ENCODE peak calls at places on chromosomes 5 and 9, in ten cellular contexts. One of them, this sample, is unnamed.

GRCh38 chr9:74887041-74887980 is at the start of gene TRPM6:
- DNase-seq in uterus: peak; percentile 63
- DNase-seq in adrenal gland: peak; percentile 77
- DNase-seq in suprapubic skin: peak; percentile 88
- DNase-seq in Peyer's patch: peak; percentile 19
- DNase-seq in HCT116: peak; percentile 42
- DNase-seq in ovary: peak; percentile 75
- DNase-seq in tibial nerve: peak; percentile 64
- DNase-seq in body of pancreas: peak; percentile 77
- DNase-seq in heart left ventricle: peak; percentile 77
- DNase-seq in this sample: peak; percentile 88

GRCh38 chr5:122775713-122776084 is 819 bp downstream of the SNX2 start:
- DNase-seq in body of pancreas: no peak
- DNase-seq in adrenal gland: no peak
- DNase-seq in HCT116: no peak
- DNase-seq in suprapubic skin: no peak
- DNase-seq in Peyer's patch: no peak
- DNase-seq in ovary: no peak
- DNase-seq in uterus: no peak
- DNase-seq in tibial nerve: no peak
- DNase-seq in heart left ventricle: no peak
- DNase-seq in this sample: no peak

GRCh38 chr9:107734231-107735014 is 244.9 kb upstream of the KLF4 start:
- DNase-seq in HCT116: no peak
- DNase-seq in body of pancreas: no peak
- DNase-seq in adrenal gland: peak; percentile 72
- DNase-seq in Peyer's patch: no peak
- DNase-seq in uterus: peak; percentile 53
- DNase-seq in heart left ventricle: peak; percentile 20
- DNase-seq in tibial nerve: no peak
- DNase-seq in suprapubic skin: no peak
- DNase-seq in ovary: peak; percentile 77
- DNase-seq in this sample: no peak

GRCh38 chr5:176473335-176474006 is 25.3 kb downstream of the FAF2 start:
- DNase-seq in adrenal gland: no peak
- DNase-seq in heart left ventricle: no peak
- DNase-seq in tibial nerve: no peak
- DNase-seq in uterus: no peak
- DNase-seq in body of pancreas: no peak
- DNase-seq in ovary: no peak
- DNase-seq in Peyer's patch: no peak
- DNase-seq in suprapubic skin: no peak
- DNase-seq in HCT116: no peak
- DNase-seq in this sample: no peak

GRCh38 chr9:79776581-79776980 is 204.8 kb downstream of the TLE4 start:
- DNase-seq in ovary: no peak
- DNase-seq in adrenal gland: no peak
- DNase-seq in uterus: no peak
- DNase-seq in heart left ventricle: no peak
- DNase-seq in Peyer's patch: no peak
- DNase-seq in body of pancreas: no peak
- DNase-seq in tibial nerve: no peak
- DNase-seq in suprapubic skin: no peak
- DNase-seq in HCT116: no peak
- DNase-seq in this sample: no peak

GRCh38 chr9:75909776-75910175 is 19.3 kb downstream of the PCSK5 start:
- DNase-seq in heart left ventricle: no peak
- DNase-seq in adrenal gland: peak; percentile 79
- DNase-seq in tibial nerve: no peak
- DNase-seq in HCT116: peak; percentile 21
- DNase-seq in ovary: no peak
- DNase-seq in uterus: no peak
- DNase-seq in body of pancreas: no peak
- DNase-seq in Peyer's patch: no peak
- DNase-seq in suprapubic skin: no peak
- DNase-seq in this sample: no peak

GRCh38 chr5:132455614-132456115 is 34.9 kb downstream of the IRF1 start:
- DNase-seq in heart left ventricle: no peak
- DNase-seq in Peyer's patch: no peak
- DNase-seq in adrenal gland: no peak
- DNase-seq in ovary: no peak
- DNase-seq in uterus: no peak
- DNase-seq in body of pancreas: no peak
- DNase-seq in tibial nerve: no peak
- DNase-seq in suprapubic skin: no peak
- DNase-seq in HCT116: no peak
- DNase-seq in this sample: no peak

GRCh38 chr9:70485273-70485858 is 70.9 kb upstream of the KLF9 start:
- DNase-seq in heart left ventricle: no peak
- DNase-seq in Peyer's patch: no peak
- DNase-seq in uterus: peak; percentile 50
- DNase-seq in tibial nerve: no peak
- DNase-seq in adrenal gland: peak; percentile 68
- DNase-seq in body of pancreas: no peak
- DNase-seq in HCT116: no peak
- DNase-seq in suprapubic skin: no peak
- DNase-seq in ovary: peak; percentile 51
- DNase-seq in this sample: no peak

GRCh38 chr5:59829922-59830321 is 63.6 kb downstream of the PDE4D start:
- DNase-seq in uterus: no peak
- DNase-seq in body of pancreas: no peak
- DNase-seq in heart left ventricle: no peak
- DNase-seq in ovary: no peak
- DNase-seq in adrenal gland: no peak
- DNase-seq in tibial nerve: no peak
- DNase-seq in suprapubic skin: no peak
- DNase-seq in HCT116: no peak
- DNase-seq in Peyer's patch: no peak
- DNase-seq in this sample: no peak

GRCh38 chr9:99601506-99601905 is 220.2 kb upstream of the NR4A3 start:
- DNase-seq in Peyer's patch: no peak
- DNase-seq in uterus: no peak
- DNase-seq in body of pancreas: no peak
- DNase-seq in heart left ventricle: no peak
- DNase-seq in ovary: no peak
- DNase-seq in HCT116: no peak
- DNase-seq in suprapubic skin: no peak
- DNase-seq in tibial nerve: no peak
- DNase-seq in adrenal gland: peak; percentile 43
- DNase-seq in this sample: no peak

GRCh38 chr5:145077028-145077427 is 758.1 kb downstream of the PRELID2 start:
- DNase-seq in suprapubic skin: no peak
- DNase-seq in ovary: no peak
- DNase-seq in tibial nerve: no peak
- DNase-seq in Peyer's patch: no peak
- DNase-seq in HCT116: no peak
- DNase-seq in heart left ventricle: no peak
- DNase-seq in uterus: no peak
- DNase-seq in body of pancreas: no peak
- DNase-seq in adrenal gland: no peak
- DNase-seq in this sample: no peak

GRCh38 chr5:54171645-54172384 is 138.6 kb downstream of the ARL15 start:
- DNase-seq in tibial nerve: no peak
- DNase-seq in body of pancreas: peak; percentile 52
- DNase-seq in heart left ventricle: no peak
- DNase-seq in adrenal gland: no peak
- DNase-seq in ovary: no peak
- DNase-seq in suprapubic skin: no peak
- DNase-seq in HCT116: no peak
- DNase-seq in uterus: no peak
- DNase-seq in Peyer's patch: no peak
- DNase-seq in this sample: no peak

DNA sequence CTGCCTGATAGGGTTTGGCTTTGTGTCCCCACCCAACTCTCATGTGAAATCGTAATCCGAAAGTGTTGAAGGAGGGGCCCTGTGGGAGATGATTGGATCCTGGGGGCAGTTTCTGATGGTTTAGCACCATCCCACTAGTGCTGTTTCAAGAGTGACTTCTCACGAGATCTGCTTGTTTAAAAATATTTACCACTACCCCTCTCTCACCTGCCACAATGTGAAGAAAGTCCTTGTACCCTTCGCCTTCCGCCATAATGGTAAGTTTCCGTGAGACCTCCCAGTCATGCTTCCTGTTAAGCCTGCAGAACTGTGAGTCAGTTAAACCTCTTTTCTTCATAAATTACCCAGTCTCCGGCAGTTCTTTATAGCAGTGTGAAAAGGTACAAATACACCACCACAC is 2.7 kb upstream of the RFX3 start:
- DNase-seq in ovary: no peak
- DNase-seq in suprapubic skin: no peak
- DNase-seq in HCT116: no peak
- DNase-seq in tibial nerve: no peak
- DNase-seq in adrenal gland: no peak
- DNase-seq in heart left ventricle: no peak
- DNase-seq in Peyer's patch: peak; percentile 26
- DNase-seq in body of pancreas: no peak
- DNase-seq in uterus: no peak
- DNase-seq in this sample: no peak
- TF ChIP-seq POLR2A in ovary: no peak
- TF ChIP-seq POLR2A in suprapubic skin: no peak
- TF ChIP-seq POLR2A in HCT116: no peak
- TF ChIP-seq POLR2A in tibial nerve: no peak
- TF ChIP-seq POLR2A in adrenal gland: no peak
- TF ChIP-seq POLR2A in heart left ventricle: no peak
- TF ChIP-seq POLR2A in Peyer's patch: no peak
- TF ChIP-seq POLR2A in body of pancreas: no peak
- TF ChIP-seq POLR2A in uterus: no peak
- TF ChIP-seq POLR2A in this sample: no peak

GRCh38 chr5:50967388-50968039 is 301.1 kb downstream of the PARP8 start:
- DNase-seq in Peyer's patch: no peak
- DNase-seq in uterus: no peak
- DNase-seq in tibial nerve: no peak
- DNase-seq in suprapubic skin: no peak
- DNase-seq in HCT116: no peak
- DNase-seq in heart left ventricle: no peak
- DNase-seq in adrenal gland: no peak
- DNase-seq in ovary: no peak
- DNase-seq in body of pancreas: no peak
- DNase-seq in this sample: no peak

GRCh38 chr5:50968296-50969206 is 302.1 kb downstream of the PARP8 start:
- DNase-seq in tibial nerve: no peak
- DNase-seq in body of pancreas: no peak
- DNase-seq in Peyer's patch: no peak
- DNase-seq in adrenal gland: no peak
- DNase-seq in heart left ventricle: no peak
- DNase-seq in uterus: no peak
- DNase-seq in suprapubic skin: no peak
- DNase-seq in ovary: no peak
- DNase-seq in HCT116: no peak
- DNase-seq in this sample: no peak

GRCh38 chr5:50966986-50967385 is 300.5 kb downstream of the PARP8 start:
- DNase-seq in Peyer's patch: no peak
- DNase-seq in suprapubic skin: no peak
- DNase-seq in body of pancreas: no peak
- DNase-seq in ovary: no peak
- DNase-seq in uterus: no peak
- DNase-seq in tibial nerve: no peak
- DNase-seq in adrenal gland: no peak
- DNase-seq in HCT116: no peak
- DNase-seq in heart left ventricle: no peak
- DNase-seq in this sample: no peak

GRCh38 chr5:50965621-50966362 is 299.4 kb downstream of the PARP8 start:
- DNase-seq in Peyer's patch: no peak
- DNase-seq in adrenal gland: no peak
- DNase-seq in body of pancreas: no peak
- DNase-seq in tibial nerve: no peak
- DNase-seq in uterus: no peak
- DNase-seq in ovary: no peak
- DNase-seq in heart left ventricle: no peak
- DNase-seq in HCT116: no peak
- DNase-seq in suprapubic skin: no peak
- DNase-seq in this sample: no peak

GRCh38 chr5:50969207-50970145 is 303.0 kb downstream of the PARP8 start:
- DNase-seq in body of pancreas: no peak
- DNase-seq in uterus: no peak
- DNase-seq in heart left ventricle: no peak
- DNase-seq in suprapubic skin: no peak
- DNase-seq in ovary: no peak
- DNase-seq in adrenal gland: no peak
- DNase-seq in HCT116: no peak
- DNase-seq in tibial nerve: no peak
- DNase-seq in Peyer's patch: no peak
- DNase-seq in this sample: no peak
- H3K4me3 ChIP-seq in body of pancreas: no peak overlapping the region
- H3K4me3 ChIP-seq in uterus: peak overlapping the region; percentile 9
- H3K4me3 ChIP-seq in heart left ventricle: peak overlapping the region; percentile 44
- H3K4me3 ChIP-seq in suprapubic skin: peak overlapping the region; percentile 55
- H3K4me3 ChIP-seq in ovary: no peak overlapping the region
- H3K4me3 ChIP-seq in adrenal gland: no peak overlapping the region
- H3K4me3 ChIP-seq in HCT116: no peak overlapping the region
- H3K4me3 ChIP-seq in tibial nerve: peak overlapping the region; percentile 53
- H3K4me3 ChIP-seq in Peyer's patch: peak overlapping the region; percentile 5
- H3K4me3 ChIP-seq in this sample: peak overlapping the region; percentile 70

DNA sequence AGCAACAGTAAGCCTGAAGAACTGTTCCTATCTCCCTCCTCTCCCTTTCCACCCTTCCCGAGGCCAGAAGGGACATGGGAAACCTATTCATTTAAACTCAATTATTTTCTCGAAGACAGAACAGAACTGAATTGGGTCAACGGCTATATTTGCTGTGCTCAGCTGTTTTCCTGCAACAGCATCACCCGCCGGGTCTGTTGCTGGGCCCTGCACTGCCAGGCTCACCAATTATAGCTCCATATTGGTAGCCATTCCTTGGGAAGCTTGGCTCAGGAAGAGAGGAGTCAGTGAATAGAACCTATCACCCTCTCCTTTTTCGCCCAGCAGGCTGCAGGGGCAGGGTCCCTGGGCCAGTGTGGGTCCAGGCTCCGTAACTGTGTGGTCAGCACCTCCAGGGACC is 78.8 kb downstream of the DAB2IP start:
- DNase-seq in Peyer's patch: no peak
- DNase-seq in adrenal gland: no peak
- DNase-seq in tibial nerve: no peak
- DNase-seq in ovary: no peak
- DNase-seq in heart left ventricle: no peak
- DNase-seq in HCT116: no peak
- DNase-seq in body of pancreas: no peak
- DNase-seq in suprapubic skin: no peak
- DNase-seq in uterus: no peak
- DNase-seq in this sample: no peak
- H3K4me1 ChIP-seq in Peyer's patch: peaks cover 2% of the 10 kb centered on the region
- H3K4me1 ChIP-seq in adrenal gland: no peaks in the 10 kb centered on the region
- H3K4me1 ChIP-seq in tibial nerve: no peaks in the 10 kb centered on the region
- H3K4me1 ChIP-seq in ovary: peaks cover 46% of the 10 kb centered on the region
- H3K4me1 ChIP-seq in heart left ventricle: peaks cover 70% of the 10 kb centered on the region
- H3K4me1 ChIP-seq in HCT116: peaks cover 15% of the 10 kb centered on the region
- H3K4me1 ChIP-seq in body of pancreas: peaks cover 28% of the 10 kb centered on the region
- H3K4me1 ChIP-seq in suprapubic skin: peaks cover 54% of the 10 kb centered on the region
- H3K4me1 ChIP-seq in uterus: peaks cover 21% of the 10 kb centered on the region
- H3K4me1 ChIP-seq in this sample: peaks cover 84% of the 10 kb centered on the region

DNA sequence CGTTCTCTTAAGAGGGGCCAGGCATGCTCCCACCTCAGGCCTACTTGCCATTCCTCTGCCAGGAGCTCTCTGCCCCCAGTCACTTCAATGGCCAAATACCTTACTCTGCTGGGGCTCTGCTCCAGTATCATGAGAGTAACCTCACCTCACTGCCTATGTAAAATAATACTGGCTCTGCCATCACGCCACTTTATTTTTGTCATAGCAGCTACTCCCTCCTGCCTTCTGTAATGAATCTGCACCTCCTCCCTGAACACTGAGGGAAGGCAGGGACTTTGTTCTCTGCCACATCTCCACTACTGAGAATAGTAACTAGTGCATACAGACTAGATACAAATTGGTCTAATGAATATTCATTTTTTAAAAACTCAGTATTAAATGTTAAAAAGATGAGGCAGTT is 33.8 kb downstream of the MACROH2A1 start:
- DNase-seq in ovary: no peak
- DNase-seq in HCT116: no peak
- DNase-seq in body of pancreas: no peak
- DNase-seq in uterus: no peak
- DNase-seq in tibial nerve: no peak
- DNase-seq in suprapubic skin: no peak
- DNase-seq in Peyer's patch: no peak
- DNase-seq in adrenal gland: no peak
- DNase-seq in heart left ventricle: no peak
- DNase-seq in this sample: no peak
- TF ChIP-seq POLR2A in ovary: no peak
- TF ChIP-seq POLR2A in HCT116: no peak
- TF ChIP-seq POLR2A in body of pancreas: no peak
- TF ChIP-seq POLR2A in uterus: no peak
- TF ChIP-seq POLR2A in tibial nerve: no peak
- TF ChIP-seq POLR2A in suprapubic skin: no peak
- TF ChIP-seq POLR2A in Peyer's patch: no peak
- TF ChIP-seq POLR2A in adrenal gland: no peak
- TF ChIP-seq POLR2A in heart left ventricle: no peak
- TF ChIP-seq POLR2A in this sample: no peak